ENCODE peak calls at places on chromosomes 5 and 9, in eight cellular contexts. One of them, this sample, is unnamed.

GRCh38 chr9:114606597-114607207 is 4.4 kb upstream of the TMEM268 start:
- DNase-seq in cardiac muscle cell: no peak
- DNase-seq in heart right ventricle: peak
- DNase-seq in endothelial cell: no peak
- DNase-seq in BE2C: no peak
- DNase-seq in Calu3: no peak
- DNase-seq in GM12865: no peak
- DNase-seq in astrocyte of the spinal cord: peak
- DNase-seq in this sample: no peak

GRCh38 chr5:14417232-14417730 is 164.3 kb upstream of the OTULINL start:
- DNase-seq in cardiac muscle cell: peak
- DNase-seq in heart right ventricle: no peak
- DNase-seq in endothelial cell: no peak
- DNase-seq in BE2C: peak
- DNase-seq in Calu3: no peak
- DNase-seq in GM12865: peak
- DNase-seq in astrocyte of the spinal cord: peak
- DNase-seq in this sample: no peak

GRCh38 chr9:125787715-125788114 is 40.5 kb downstream of the PBX3 start:
- DNase-seq in cardiac muscle cell: no peak
- DNase-seq in heart right ventricle: no peak
- DNase-seq in endothelial cell: no peak
- DNase-seq in BE2C: no peak
- DNase-seq in Calu3: no peak
- DNase-seq in GM12865: no peak
- DNase-seq in astrocyte of the spinal cord: no peak
- DNase-seq in this sample: no peak

GRCh38 chr5:126464959-126465358 is 41.8 kb downstream of the GRAMD2B start:
- DNase-seq in cardiac muscle cell: no peak
- DNase-seq in heart right ventricle: no peak
- DNase-seq in endothelial cell: no peak
- DNase-seq in BE2C: no peak
- DNase-seq in Calu3: peak
- DNase-seq in GM12865: no peak
- DNase-seq in astrocyte of the spinal cord: no peak
- DNase-seq in this sample: no peak

GRCh38 chr5:58114324-58114723 is 345.6 kb downstream of the PLK2 start:
- DNase-seq in cardiac muscle cell: no peak
- DNase-seq in heart right ventricle: no peak
- DNase-seq in endothelial cell: no peak
- DNase-seq in BE2C: no peak
- DNase-seq in Calu3: no peak
- DNase-seq in GM12865: no peak
- DNase-seq in astrocyte of the spinal cord: peak
- DNase-seq in this sample: no peak

GRCh38 chr5:1156033-1156753 is 44.3 kb upstream of the SLC12A7 start:
- DNase-seq in cardiac muscle cell: no peak
- DNase-seq in heart right ventricle: no peak
- DNase-seq in endothelial cell: no peak
- DNase-seq in BE2C: no peak
- DNase-seq in Calu3: no peak
- DNase-seq in GM12865: no peak
- DNase-seq in astrocyte of the spinal cord: no peak
- DNase-seq in this sample: no peak

GRCh38 chr5:128353416-128354107 is 184.5 kb downstream of the FBN2 start:
- DNase-seq in cardiac muscle cell: no peak
- DNase-seq in heart right ventricle: no peak
- DNase-seq in endothelial cell: no peak
- DNase-seq in BE2C: no peak
- DNase-seq in Calu3: no peak
- DNase-seq in GM12865: no peak
- DNase-seq in astrocyte of the spinal cord: no peak
- DNase-seq in this sample: no peak

GRCh38 chr5:865168-865521 is 14.4 kb upstream of the ZDHHC11 start:
- DNase-seq in cardiac muscle cell: no peak
- DNase-seq in heart right ventricle: no peak
- DNase-seq in endothelial cell: no peak
- DNase-seq in BE2C: no peak
- DNase-seq in Calu3: no peak
- DNase-seq in GM12865: no peak
- DNase-seq in astrocyte of the spinal cord: no peak
- DNase-seq in this sample: no peak

GRCh38 chr9:97980918-97981827 is 2.0 kb upstream of the ANP32B start:
- DNase-seq in cardiac muscle cell: no peak
- DNase-seq in heart right ventricle: peak
- DNase-seq in endothelial cell: no peak
- DNase-seq in BE2C: peak
- DNase-seq in Calu3: no peak
- DNase-seq in GM12865: no peak
- DNase-seq in astrocyte of the spinal cord: no peak
- DNase-seq in this sample: peak

GRCh38 chr9:38066907-38067610 is 2.0 kb downstream of the SHB start:
- DNase-seq in cardiac muscle cell: no peak
- DNase-seq in heart right ventricle: peak
- DNase-seq in endothelial cell: peak
- DNase-seq in BE2C: no peak
- DNase-seq in Calu3: no peak
- DNase-seq in GM12865: peak
- DNase-seq in astrocyte of the spinal cord: peak
- DNase-seq in this sample: peak

GRCh38 chr9:79408200-79408599 is 163.6 kb upstream of the TLE4 start:
- DNase-seq in cardiac muscle cell: no peak
- DNase-seq in heart right ventricle: no peak
- DNase-seq in endothelial cell: no peak
- DNase-seq in BE2C: no peak
- DNase-seq in Calu3: no peak
- DNase-seq in GM12865: no peak
- DNase-seq in astrocyte of the spinal cord: no peak
- DNase-seq in this sample: no peak

GRCh38 chr9:113631811-113632665 is 168.5 kb downstream of the RGS3 start:
- DNase-seq in cardiac muscle cell: no peak
- DNase-seq in heart right ventricle: no peak
- DNase-seq in endothelial cell: no peak
- DNase-seq in BE2C: no peak
- DNase-seq in Calu3: no peak
- DNase-seq in GM12865: no peak
- DNase-seq in astrocyte of the spinal cord: no peak
- DNase-seq in this sample: no peak

GRCh38 chr9:116168231-116168630 is 14.6 kb downstream of the PAPPA start:
- DNase-seq in cardiac muscle cell: no peak
- DNase-seq in heart right ventricle: no peak
- DNase-seq in endothelial cell: no peak
- DNase-seq in BE2C: no peak
- DNase-seq in Calu3: no peak
- DNase-seq in GM12865: no peak
- DNase-seq in astrocyte of the spinal cord: no peak
- DNase-seq in this sample: no peak

GRCh38 chr5:74063821-74064598 is 438.0 kb downstream of the ARHGEF28 start:
- DNase-seq in cardiac muscle cell: no peak
- DNase-seq in heart right ventricle: no peak
- DNase-seq in endothelial cell: no peak
- DNase-seq in BE2C: no peak
- DNase-seq in Calu3: peak
- DNase-seq in GM12865: no peak
- DNase-seq in astrocyte of the spinal cord: peak
- DNase-seq in this sample: no peak

GRCh38 chr5:140312067-140312790 is 9.3 kb upstream of the PFDN1 start:
- DNase-seq in cardiac muscle cell: no peak
- DNase-seq in heart right ventricle: peak
- DNase-seq in endothelial cell: no peak
- DNase-seq in BE2C: no peak
- DNase-seq in Calu3: no peak
- DNase-seq in GM12865: no peak
- DNase-seq in astrocyte of the spinal cord: peak
- DNase-seq in this sample: no peak

GRCh38 chr9:133351908-133352634 is 4.1 kb downstream of the RPL7A start:
- DNase-seq in cardiac muscle cell: peak
- DNase-seq in heart right ventricle: no peak
- DNase-seq in endothelial cell: peak
- DNase-seq in BE2C: peak
- DNase-seq in Calu3: peak
- DNase-seq in GM12865: peak
- DNase-seq in astrocyte of the spinal cord: peak
- DNase-seq in this sample: peak
- TF ChIP-seq CTCF in cardiac muscle cell: peak
- TF ChIP-seq CTCF in heart right ventricle: no peak
- TF ChIP-seq CTCF in endothelial cell: peak
- TF ChIP-seq CTCF in BE2C: peak
- TF ChIP-seq CTCF in Calu3: peak
- TF ChIP-seq CTCF in GM12865: peak
- TF ChIP-seq CTCF in astrocyte of the spinal cord: peak
- TF ChIP-seq CTCF in this sample: peak

GRCh38 chr9:133067813-133068212 is 6.0 kb downstream of the CEL start:
- DNase-seq in cardiac muscle cell: no peak
- DNase-seq in heart right ventricle: no peak
- DNase-seq in endothelial cell: no peak
- DNase-seq in BE2C: no peak
- DNase-seq in Calu3: no peak
- DNase-seq in GM12865: no peak
- DNase-seq in astrocyte of the spinal cord: no peak
- DNase-seq in this sample: no peak
- TF ChIP-seq CTCF in cardiac muscle cell: no peak
- TF ChIP-seq CTCF in heart right ventricle: no peak
- TF ChIP-seq CTCF in endothelial cell: no peak
- TF ChIP-seq CTCF in BE2C: no peak
- TF ChIP-seq CTCF in Calu3: no peak
- TF ChIP-seq CTCF in GM12865: no peak
- TF ChIP-seq CTCF in astrocyte of the spinal cord: no peak
- TF ChIP-seq CTCF in this sample: no peak

DNA sequence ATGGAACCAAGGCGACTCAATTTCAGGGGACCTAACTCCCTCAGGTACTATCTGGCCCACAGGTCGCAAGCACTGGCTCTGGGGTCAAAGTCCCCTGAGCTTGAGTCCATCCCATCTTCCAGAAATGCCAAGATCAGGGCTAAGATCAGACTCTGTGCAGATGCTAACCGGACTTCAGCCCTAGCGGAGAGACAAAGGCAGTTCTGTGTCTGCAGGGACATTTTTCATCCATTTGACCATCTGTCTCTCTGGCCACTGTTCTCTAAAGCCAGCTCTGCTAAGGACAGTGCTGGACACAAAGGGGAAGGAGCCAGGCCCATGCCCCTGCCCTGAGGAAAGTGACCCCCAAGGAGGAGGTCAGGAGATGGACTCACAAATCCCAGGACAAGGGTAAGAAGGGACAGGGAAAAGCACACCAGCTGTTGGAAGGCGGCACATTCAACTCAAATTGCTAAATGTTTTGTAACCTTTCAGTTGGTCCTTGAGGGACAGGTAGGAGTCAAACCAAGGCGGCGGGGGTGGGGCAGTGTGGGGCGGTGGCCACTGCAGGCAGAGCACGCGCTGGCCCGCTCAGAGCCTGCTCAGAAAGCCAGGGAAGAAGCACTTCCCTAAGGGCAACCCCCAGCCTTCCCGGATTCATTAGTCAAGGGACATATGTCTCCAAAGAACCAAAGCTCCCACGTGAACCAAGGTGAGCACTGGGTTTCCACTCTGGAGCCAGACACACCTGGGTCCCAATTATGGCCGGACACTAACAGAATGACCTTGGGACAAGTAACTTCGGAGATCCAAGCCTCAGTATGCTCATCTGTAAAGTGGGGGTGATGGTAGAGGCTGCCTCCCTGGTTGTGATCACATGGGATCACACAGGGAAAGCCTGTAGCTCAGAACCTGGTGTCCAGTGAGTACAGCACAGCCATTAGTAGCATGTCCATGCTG is 42.8 kb downstream of the STK10 start:
- DNase-seq in cardiac muscle cell: no peak
- DNase-seq in heart right ventricle: no peak
- DNase-seq in endothelial cell: no peak
- DNase-seq in BE2C: no peak
- DNase-seq in Calu3: no peak
- DNase-seq in GM12865: no peak
- DNase-seq in astrocyte of the spinal cord: no peak
- DNase-seq in this sample: no peak
- TF ChIP-seq CTCF in cardiac muscle cell: no peak
- TF ChIP-seq CTCF in heart right ventricle: no peak
- TF ChIP-seq CTCF in endothelial cell: no peak
- TF ChIP-seq CTCF in BE2C: no peak
- TF ChIP-seq CTCF in Calu3: no peak
- TF ChIP-seq CTCF in GM12865: no peak
- TF ChIP-seq CTCF in astrocyte of the spinal cord: no peak
- TF ChIP-seq CTCF in this sample: no peak

GRCh38 chr5:109053995-109054417 is 306.3 kb downstream of the FER start:
- DNase-seq in cardiac muscle cell: no peak
- DNase-seq in heart right ventricle: no peak
- DNase-seq in endothelial cell: no peak
- DNase-seq in BE2C: no peak
- DNase-seq in Calu3: no peak
- DNase-seq in GM12865: peak
- DNase-seq in astrocyte of the spinal cord: peak
- DNase-seq in this sample: no peak

GRCh38 chr5:109045710-109046109 is 298.0 kb downstream of the FER start:
- DNase-seq in cardiac muscle cell: no peak
- DNase-seq in heart right ventricle: no peak
- DNase-seq in endothelial cell: no peak
- DNase-seq in BE2C: no peak
- DNase-seq in Calu3: no peak
- DNase-seq in GM12865: no peak
- DNase-seq in astrocyte of the spinal cord: no peak
- DNase-seq in this sample: no peak

DNA sequence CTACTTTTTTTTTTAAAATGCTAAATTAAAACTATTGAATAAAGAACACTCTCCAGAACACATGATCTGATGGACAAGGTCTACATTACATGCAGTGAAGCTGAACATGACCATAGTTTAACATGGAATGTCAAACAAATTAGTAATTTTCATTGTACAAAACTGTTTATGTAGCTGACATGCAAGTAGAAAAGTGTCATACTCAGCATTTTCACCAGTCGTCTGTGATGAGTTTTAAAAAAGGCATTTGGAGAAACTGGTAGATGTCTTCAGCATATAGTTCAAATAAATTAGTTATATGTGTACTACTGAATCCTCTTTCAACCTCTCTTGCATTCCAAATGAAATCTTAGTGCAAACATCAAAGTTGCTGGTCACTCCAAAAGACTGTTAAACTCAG is 301.9 kb downstream of the FER start:
- DNase-seq in cardiac muscle cell: no peak
- DNase-seq in heart right ventricle: no peak
- DNase-seq in endothelial cell: no peak
- DNase-seq in BE2C: no peak
- DNase-seq in Calu3: no peak
- DNase-seq in GM12865: no peak
- DNase-seq in astrocyte of the spinal cord: no peak
- DNase-seq in this sample: no peak
- TF ChIP-seq CTCF in cardiac muscle cell: no peak
- TF ChIP-seq CTCF in heart right ventricle: no peak
- TF ChIP-seq CTCF in endothelial cell: no peak
- TF ChIP-seq CTCF in BE2C: no peak
- TF ChIP-seq CTCF in Calu3: no peak
- TF ChIP-seq CTCF in GM12865: no peak
- TF ChIP-seq CTCF in astrocyte of the spinal cord: no peak
- TF ChIP-seq CTCF in this sample: no peak

This sample was measured in nephron progenitor cell.